ENCODE peak calls at places on chromosomes 6 and 20, in four cellular contexts. R, P, F and S are unnamed samples.

GRCh38 chr20:63296411-63297299 is 3.7 kb downstream of the COL20A1 start:
- DNase-seq in R (no peak), P (no peak), F (no peak), S (no peak)

GRCh38 chr6:70668499-70668812 is 773 bp downstream of the SMAP1 start:
- DNase-seq in P (peak; percentile 74), R (no peak), F (peak; percentile 24), S (no peak)

GRCh38 chr6:106560966-106561740 is 68.1 kb downstream of the RTN4IP1 start:
- DNase-seq in P (no peak), F (no peak), R (no peak), S (no peak)

GRCh38 chr6:140542858-140543257 is 1168.4 kb upstream of the CITED2 start:
- DNase-seq in F (no peak), R (no peak), P (peak; percentile 42), S (no peak)

GRCh38 chr6:146341498-146342230 is 202.0 kb upstream of the RAB32 start:
- DNase-seq in F (no peak), P (no peak), R (no peak), S (no peak)

GRCh38 chr20:20786428-20786827 is 74.0 kb upstream of the RALGAPA2 start:
- DNase-seq in F (no peak), R (peak; percentile 72), P (no peak), S (peak; percentile 31)

GRCh38 chr6:128538763-128539162 is 18.4 kb upstream of the PTPRK start:
- DNase-seq in P (no peak), R (no peak), F (no peak), S (no peak)

GRCh38 chr20:55953201-55953600 is 52.1 kb downstream of the CBLN4 start:
- DNase-seq in P (no peak), R (no peak), F (no peak), S (no peak)